ENCODE peak calls at places on chromosome 18, in four cellular contexts. T is ovary, C is left lung, S is T-helper 9 cell. P is an unnamed sample.

GRCh38 chr18:25229080-25229479 is 122.9 kb downstream of the ZNF521 start:
- DNase-seq in T (no peak), C (no peak), S (no peak), P (peak; percentile 20)

GRCh38 chr18:48547456-48548403 is 8.9 kb downstream of the CTIF start:
- DNase-seq in T (no peak), C (no peak), S (no peak), P (peak; percentile 94)

GRCh38 chr18:76579301-76579695 is 84.3 kb upstream of the ZNF516 start:
- DNase-seq in T (no peak), C (no peak), S (no peak), P (no peak)

GRCh38 chr18:70287731-70288130 is 1.1 kb upstream of the SOCS6 start:
- DNase-seq in T (no peak), C (no peak), S (no peak), P (no peak)

GRCh38 chr18:22946841-22947240 is 13.7 kb downstream of the RBBP8 start:
- DNase-seq in T (no peak), C (no peak), S (no peak), P (no peak)

GRCh38 chr18:1213126-1213525 is 308.5 kb downstream of the ADCYAP1 start:
- DNase-seq in T (no peak), C (no peak), S (no peak), P (no peak)

GRCh38 chr18:13804305-13804704 is 19.6 kb upstream of the MC5R start:
- DNase-seq in T (no peak), C (no peak), S (no peak), P (no peak)

GRCh38 chr18:31980863-31981262 is 37.8 kb upstream of the RNF125 start:
- DNase-seq in T (no peak), C (no peak), S (no peak), P (no peak)

GRCh38 chr18:12409466-12409865 is 1.7 kb downstream of the PRELID3A start:
- DNase-seq in T (no peak), C (no peak), S (no peak), P (no peak)

GRCh38 chr18:35672897-35673296 is 91.4 kb downstream of the GALNT1 start:
- DNase-seq in T (no peak), C (no peak), S (no peak), P (peak; percentile 27)

GRCh38 chr18:7023581-7023980 is 94.0 kb downstream of the LAMA1 start:
- DNase-seq in T (no peak), C (no peak), S (no peak), P (no peak)

GRCh38 chr18:59228361-59228760 is 8.4 kb downstream of the GRP start:
- DNase-seq in T (no peak), C (no peak), S (no peak), P (peak; percentile 56)

GRCh38 chr18:499351-500229 is 911 bp downstream of the COLEC12 start:
- DNase-seq in T (no peak), C (no peak), S (no peak), P (peak; percentile 82)

GRCh38 chr18:58363767-58364540 is 264.9 kb downstream of the ALPK2 start:
- DNase-seq in T (no peak), C (no peak), S (no peak), P (peak; percentile 72)

GRCh38 chr18:43192408-43192807 is 76.9 kb upstream of the RIT2 start:
- DNase-seq in T (no peak), C (no peak), S (no peak), P (no peak)